ENCODE peak calls at places on chromosomes 2 and 18, in five cellular contexts. Y is anterior cingulate cortex; N is NCI-H1105; D is activated T-cell treated with anti-CD3 and anti-CD28 coated beads, Interleukin-2, amount 50 U/mL, for 1 hour; G is HCEC 1CT. R is an unnamed sample.

GRCh38 chr2:75428627-75429026 is 132.1 kb downstream of the EVA1A start:
- DNase-seq in Y (no peak), N (no peak), D (no peak), G (no peak), R (no peak)

GRCh38 chr2:222709191-222709891 is 37.9 kb downstream of the MOGAT1 start:
- DNase-seq in Y (peak), N (no peak), D (no peak), G (peak), R (peak)

GRCh38 chr18:33560686-33561370 is 17.2 kb upstream of the ASXL3 start:
- DNase-seq in Y (no peak), N (no peak), D (no peak), G (no peak), R (no peak)

GRCh38 chr18:21404426-21404825 is 162.4 kb downstream of the GREB1L start:
- DNase-seq in Y (no peak), N (no peak), D (no peak), G (no peak), R (no peak)

GRCh38 chr2:24877067-24877466 is 43.0 kb downstream of the ADCY3 start:
- DNase-seq in Y (no peak), N (no peak), D (no peak), G (no peak), R (no peak)

GRCh38 chr2:150144546-150145305 is 342.7 kb downstream of the RND3 start:
- DNase-seq in Y (no peak), N (no peak), D (no peak), G (peak), R (no peak)

GRCh38 chr18:41347057-41347456 is 608.0 kb upstream of the PIK3C3 start:
- DNase-seq in Y (no peak), N (no peak), D (no peak), G (no peak), R (no peak)

GRCh38 chr2:159035790-159036411 is 67.5 kb downstream of the TANC1 start:
- DNase-seq in Y (no peak), N (no peak), D (no peak), G (peak), R (peak)

GRCh38 chr2:29430382-29431112 is 315.3 kb downstream of the CLIP4 start:
- DNase-seq in Y (no peak), N (peak), D (no peak), G (no peak), R (no peak)

GRCh38 chr18:35029770-35030169 is 11.4 kb upstream of the MAPRE2 start:
- DNase-seq in Y (no peak), N (no peak), D (no peak), G (no peak), R (no peak)

GRCh38 chr2:39663187-39663930 is 2.4 kb upstream of the TMEM178A start:
- DNase-seq in Y (no peak), N (no peak), D (no peak), G (no peak), R (no peak)

GRCh38 chr2:169661263-169661662 is 32.9 kb downstream of the CFAP210 start:
- DNase-seq in Y (no peak), N (no peak), D (no peak), G (no peak), R (no peak)

GRCh38 chr2:159615187-159615935 is 987 bp downstream of the BAZ2B start:
- DNase-seq in Y (peak), N (peak), D (peak), G (peak), R (peak)

GRCh38 chr2:218168635-218169462 is 2.1 kb upstream of the CXCR1 start:
- DNase-seq in Y (no peak), N (peak), D (peak), G (peak), R (peak)

GRCh38 chr18:5628512-5629255 is 84.9 kb upstream of the EPB41L3 start:
- DNase-seq in Y (peak), N (no peak), D (no peak), G (no peak), R (no peak)

GRCh38 chr18:2883137-2883671 is 36.4 kb downstream of the EMILIN2 start:
- DNase-seq in Y (no peak), N (no peak), D (peak), G (no peak), R (no peak)

GRCh38 chr18:80009661-80010550 is 21.5 kb upstream of the TXNL4A start:
- DNase-seq in Y (no peak), N (no peak), D (no peak), G (peak), R (peak)

GRCh38 chr2:56540901-56541300 is 357.1 kb downstream of the CCDC85A start:
- DNase-seq in Y (no peak), N (no peak), D (no peak), G (no peak), R (no peak)

GRCh38 chr2:135667045-135667444 is 74.6 kb upstream of the UBXN4 start:
- DNase-seq in Y (no peak), N (no peak), D (no peak), G (no peak), R (no peak)

GRCh38 chr2:241745276-241745675 is 10.8 kb downstream of the D2HGDH start:
- DNase-seq in Y (no peak), N (no peak), D (no peak), G (no peak), R (no peak)

GRCh38 chr2:40395169-40396023 is 56.5 kb downstream of the SLC8A1 start:
- DNase-seq in Y (no peak), N (no peak), D (no peak), G (peak), R (no peak)

GRCh38 chr2:38692636-38693318 is 26.9 kb downstream of the GALM start:
- DNase-seq in Y (no peak), N (no peak), D (no peak), G (no peak), R (peak)

GRCh38 chr2:9655441-9656269 is 24.9 kb upstream of the YWHAQ start:
- DNase-seq in Y (no peak), N (no peak), D (peak), G (peak), R (no peak)

GRCh38 chr18:79046522-79046921 is 22.7 kb upstream of the ATP9B start:
- DNase-seq in Y (no peak), N (peak), D (no peak), G (no peak), R (no peak)

GRCh38 chr2:204950695-204951094 is 405.4 kb downstream of the PARD3B start:
- DNase-seq in Y (no peak), N (no peak), D (no peak), G (peak), R (no peak)

GRCh38 chr2:121697108-121697631 is 39.5 kb downstream of the NIFK start:
- DNase-seq in Y (no peak), N (no peak), D (no peak), G (no peak), R (no peak)

GRCh38 chr2:239600650-239601049 is 199.8 kb upstream of the HDAC4 start:
- DNase-seq in Y (no peak), N (no peak), D (peak), G (no peak), R (no peak)

GRCh38 chr18:478679-479078 is 21.8 kb downstream of the COLEC12 start:
- DNase-seq in Y (no peak), N (no peak), D (no peak), G (peak), R (no peak)

GRCh38 chr18:67919316-67919715 is 402.8 kb upstream of the DSEL start:
- DNase-seq in Y (no peak), N (no peak), D (no peak), G (no peak), R (no peak)

GRCh38 chr2:66843856-66844255 is 408.9 kb downstream of the MEIS1 start:
- DNase-seq in Y (no peak), N (no peak), D (no peak), G (no peak), R (no peak)

GRCh38 chr2:120814352-120814751 is 78.7 kb downstream of the GLI2 start:
- DNase-seq in Y (no peak), N (no peak), D (no peak), G (no peak), R (no peak)

GRCh38 chr2:20172273-20173052 is 52.5 kb downstream of the SDC1 start:
- DNase-seq in Y (no peak), N (no peak), D (no peak), G (no peak), R (no peak)